ENCODE peak calls at places on chromosomes 5 and 9, in six cellular contexts. N is IMR-90, W is H9, G is mesendoderm, V is H1, B is trophoblast cell. E is an unnamed sample.

GRCh38 chr9:79377315-79377855 is 194.4 kb upstream of the TLE4 start:
- DNase-seq in N (peak), W (no peak), G (no peak), V (no peak), B (no peak), E (peak)

GRCh38 chr9:109816490-109816889 is 36.5 kb downstream of the PALM2AKAP2 start:
- DNase-seq in N (peak), W (no peak), G (peak), V (no peak), B (peak), E (peak)

GRCh38 chr9:27112235-27112634 is 3.2 kb downstream of the TEK start:
- DNase-seq in N (no peak), W (no peak), G (peak), V (no peak), B (no peak), E (no peak)

GRCh38 chr5:108945094-108945493 is 197.4 kb downstream of the FER start:
- DNase-seq in N (no peak), W (no peak), G (no peak), V (no peak), B (no peak), E (no peak)

GRCh38 chr5:135660826-135661555 is 82.2 kb upstream of the CXCL14 start:
- DNase-seq in N (no peak), W (no peak), G (no peak), V (no peak), B (no peak), E (no peak)

GRCh38 chr5:14581891-14582796 is 552 bp downstream of the OTULINL start:
- DNase-seq in N (no peak), W (peak), G (peak), V (no peak), B (no peak), E (peak)

GRCh38 chr5:153831976-153832375 is 206.7 kb downstream of the FAM114A2 start:
- DNase-seq in N (peak), W (no peak), G (peak), V (no peak), B (peak), E (peak)

GRCh38 chr9:116234091-116234490 is 80.5 kb downstream of the PAPPA start:
- DNase-seq in N (peak), W (no peak), G (peak), V (peak), B (peak), E (peak)

GRCh38 chr5:143244000-143244736 is 159.3 kb downstream of the NR3C1 start:
- DNase-seq in N (peak), W (no peak), G (peak), V (no peak), B (peak), E (peak)

GRCh38 chr9:73050887-73051550 is 98.2 kb upstream of the ALDH1A1 start:
- DNase-seq in N (no peak), W (peak), G (peak), V (no peak), B (peak), E (peak)

GRCh38 chr9:88733651-88734470 is 198.9 kb downstream of the NXNL2 start:
- DNase-seq in N (peak), W (no peak), G (no peak), V (no peak), B (no peak), E (peak)

GRCh38 chr9:6677803-6678202 is 32.3 kb upstream of the GLDC start:
- DNase-seq in N (no peak), W (no peak), G (no peak), V (no peak), B (no peak), E (no peak)

GRCh38 chr9:72333758-72334157 is 31.2 kb downstream of the ZFAND5 start:
- DNase-seq in N (no peak), W (peak), G (peak), V (no peak), B (no peak), E (no peak)

GRCh38 chr5:6767481-6768063 is 54.3 kb downstream of the TENT4A start:
- DNase-seq in N (no peak), W (no peak), G (no peak), V (no peak), B (no peak), E (no peak)

GRCh38 chr9:135851748-135852147 is 55.6 kb downstream of the CAMSAP1 start:
- DNase-seq in N (no peak), W (no peak), G (no peak), V (no peak), B (no peak), E (no peak)

GRCh38 chr9:33130501-33130900 is 36.6 kb downstream of the B4GALT1 start:
- DNase-seq in N (peak), W (no peak), G (no peak), V (no peak), B (no peak), E (peak)

GRCh38 chr9:116057371-116057770 is 96.2 kb upstream of the PAPPA start:
- DNase-seq in N (no peak), W (no peak), G (no peak), V (no peak), B (no peak), E (no peak)

GRCh38 chr5:59519338-59519737 is 374.2 kb downstream of the PDE4D start:
- DNase-seq in N (no peak), W (no peak), G (no peak), V (no peak), B (no peak), E (no peak)

GRCh38 chr5:61330879-61331406 is 1.1 kb upstream of the ZSWIM6 start:
- DNase-seq in N (peak), W (peak), G (peak), V (no peak), B (peak), E (peak)

GRCh38 chr5:76956033-76956432 is 3.2 kb downstream of the CRHBP start:
- DNase-seq in N (no peak), W (no peak), G (peak), V (no peak), B (no peak), E (no peak)

GRCh38 chr9:86580688-86581087 is 226.5 kb upstream of the TUT7 start:
- DNase-seq in N (peak), W (no peak), G (no peak), V (no peak), B (no peak), E (no peak)

GRCh38 chr5:139856694-139857093 is 61.1 kb downstream of the PSD2 start:
- DNase-seq in N (no peak), W (no peak), G (no peak), V (no peak), B (no peak), E (no peak)

GRCh38 chr9:100204796-100205195 is 105.8 kb downstream of the INVS start:
- DNase-seq in N (no peak), W (no peak), G (peak), V (no peak), B (no peak), E (no peak)

GRCh38 chr9:13705913-13706312 is 426.4 kb upstream of the MPDZ start:
- DNase-seq in N (peak), W (no peak), G (peak), V (no peak), B (peak), E (peak)

GRCh38 chr9:8822667-8823025 is 1023.1 kb upstream of the DMAC1 start:
- DNase-seq in N (no peak), W (no peak), G (no peak), V (no peak), B (no peak), E (no peak)

GRCh38 chr5:142426129-142426641 is 101.4 kb upstream of the SPRY4 start:
- DNase-seq in N (peak), W (no peak), G (peak), V (no peak), B (no peak), E (peak)

GRCh38 chr5:155728146-155728856 is 598.7 kb upstream of the SGCD start:
- DNase-seq in N (peak), W (peak), G (peak), V (no peak), B (no peak), E (peak)

GRCh38 chr5:106766913-106767312 is 903.8 kb downstream of the EFNA5 start:
- DNase-seq in N (no peak), W (no peak), G (no peak), V (no peak), B (no peak), E (no peak)

GRCh38 chr5:15533124-15533893 is 33.3 kb downstream of the FBXL7 start:
- DNase-seq in N (peak), W (no peak), G (no peak), V (no peak), B (no peak), E (peak)

GRCh38 chr5:128800377-128800776 is 164.9 kb upstream of the SLC27A6 start:
- DNase-seq in N (no peak), W (no peak), G (no peak), V (no peak), B (no peak), E (no peak)

GRCh38 chr5:174320051-174320450 is 274.5 kb downstream of the NSG2 start:
- DNase-seq in N (no peak), W (no peak), G (no peak), V (no peak), B (peak), E (no peak)

GRCh38 chr5:115098041-115098702 is 71.5 kb downstream of the TRIM36 start:
- DNase-seq in N (peak), W (no peak), G (peak), V (no peak), B (peak), E (peak)

GRCh38 chr5:93572101-93572772 is 8.8 kb downstream of the NR2F1-AS1 start:
- DNase-seq in N (no peak), W (no peak), G (no peak), V (no peak), B (no peak), E (peak)

GRCh38 chr9:98775831-98776441 is 20.4 kb downstream of the ANKS6 start:
- DNase-seq in N (peak), W (peak), G (peak), V (no peak), B (peak), E (peak)

GRCh38 chr5:172833691-172834569 is at the start of gene ERGIC1:
- DNase-seq in N (peak), W (peak), G (peak), V (no peak), B (peak), E (peak)

GRCh38 chr9:88587182-88587581 is 52.2 kb downstream of the NXNL2 start:
- DNase-seq in N (no peak), W (no peak), G (no peak), V (no peak), B (no peak), E (no peak)

GRCh38 chr9:84710701-84711397 is 41.3 kb downstream of the NTRK2 start:
- DNase-seq in N (no peak), W (no peak), G (no peak), V (no peak), B (no peak), E (no peak)

GRCh38 chr9:10144336-10144735 is 468.5 kb downstream of the PTPRD start:
- DNase-seq in N (no peak), W (no peak), G (no peak), V (no peak), B (no peak), E (no peak)

GRCh38 chr9:133322701-133323100 is 13.3 kb downstream of the SURF6 start:
- DNase-seq in N (no peak), W (no peak), G (no peak), V (no peak), B (no peak), E (no peak)
- H2AK5ac ChIP-seq in N (no peak), W (no peak), G (no peak), V (no peak), B (no peak), E (no peak)

GRCh38 chr9:124448019-124448418 is 2.2 kb upstream of the ADGRD2 start:
- DNase-seq in N (no peak), W (no peak), G (no peak), V (no peak), B (no peak), E (no peak)
- H2AK5ac ChIP-seq in N (no peak), W (no peak), G (no peak), V (no peak), B (no peak), E (no peak)

GRCh38 chr5:10534491-10535236 is 29.2 kb upstream of the ANKRD33B start:
- DNase-seq in N (no peak), W (no peak), G (no peak), V (no peak), B (no peak), E (no peak)
- H2AK5ac ChIP-seq in N (peak), W (no peak), G (no peak), V (peak), B (peak), E (peak)

GRCh38 chr9:122822056-122822455 is 6.3 kb downstream of the PDCL start:
- DNase-seq in N (no peak), W (no peak), G (no peak), V (no peak), B (no peak), E (no peak)

GRCh38 chr9:122820490-122820845 is 7.9 kb downstream of the PDCL start:
- DNase-seq in N (no peak), W (no peak), G (no peak), V (no peak), B (no peak), E (no peak)

GRCh38 chr9:122821278-122821952 is 7.0 kb downstream of the PDCL start:
- DNase-seq in N (peak), W (no peak), G (no peak), V (no peak), B (no peak), E (peak)

GRCh38 chr9:122819326-122819725 is 9.1 kb downstream of the PDCL start:
- DNase-seq in N (peak), W (no peak), G (no peak), V (no peak), B (no peak), E (peak)

DNA sequence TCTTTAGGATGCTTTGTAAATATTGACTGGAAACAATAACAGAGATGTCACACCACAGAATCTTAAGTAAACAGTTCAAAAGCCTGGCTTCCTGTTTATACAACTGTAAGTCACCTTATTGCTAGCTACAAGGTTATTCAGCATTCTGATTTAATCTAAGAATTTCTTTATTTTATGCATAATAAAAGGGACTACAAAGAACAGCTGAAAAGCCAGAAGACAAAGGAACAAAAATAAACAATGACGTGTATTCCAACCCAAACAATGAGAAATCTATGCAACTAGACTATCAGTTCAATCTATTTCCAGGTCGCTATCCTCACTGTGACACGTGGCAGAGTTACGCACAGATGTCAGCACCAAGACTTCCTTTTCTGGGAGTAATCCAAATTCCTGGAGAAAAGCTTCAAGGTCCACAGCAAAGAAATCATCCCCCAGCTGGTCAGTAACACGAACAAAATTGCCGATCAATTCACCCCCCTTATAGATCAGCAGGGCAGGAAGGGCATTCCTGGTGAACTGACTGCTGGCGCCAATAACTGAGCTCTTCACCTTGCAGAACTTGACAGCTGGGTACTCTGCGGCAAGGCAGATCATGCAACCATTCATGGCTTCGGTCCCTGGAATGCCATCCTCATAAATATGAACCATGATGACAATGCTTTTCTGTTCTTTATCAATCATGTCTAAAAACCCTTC is 8.4 kb downstream of the PDCL start:
- DNase-seq in N (peak), W (no peak), G (no peak), V (no peak), B (no peak), E (peak)
- H2AK5ac ChIP-seq in N (peak), W (no peak), G (no peak), V (no peak), B (no peak), E (no peak)

GRCh38 chr9:132250324-132251262 is 88.7 kb downstream of the NTNG2 start:
- DNase-seq in N (no peak), W (peak), G (no peak), V (no peak), B (no peak), E (no peak)
- H2AK5ac ChIP-seq in N (no peak), W (no peak), G (no peak), V (no peak), B (no peak), E (no peak)